ENCODE peak calls at places on chromosomes 5 and 9, in five cellular contexts. G is glutamatergic neuron; Y is activated CD4-positive, CD25-positive, alpha-beta regulatory T cell treated with anti-CD3 and anti-CD28 coated beads, Interleukin-2, amount 50 U/mL, for 16 hours; R is ELF-1; B is T-cell. L is an unnamed sample.

GRCh38 chr5:145221416-145221815 is 613.7 kb downstream of the PRELID2 start:
- DNase-seq in R (no peak), Y (no peak), B (no peak), G (no peak), L (no peak)

GRCh38 chr5:32057157-32058096 is 116.7 kb downstream of the GOLPH3 start:
- DNase-seq in G (no peak), Y (no peak), R (no peak), B (no peak), L (no peak)

GRCh38 chr9:120711354-120711753 is 2.9 kb downstream of the MEGF9 start:
- DNase-seq in Y (no peak), R (no peak), G (no peak), B (no peak), L (no peak)

GRCh38 chr5:119420173-119420572 is 32.1 kb upstream of the HSD17B4 start:
- DNase-seq in G (no peak), Y (no peak), R (peak; percentile 79), B (no peak), L (no peak)

GRCh38 chr9:95055851-95056551 is 261.5 kb downstream of the FANCC start:
- DNase-seq in R (no peak), G (no peak), B (no peak), Y (no peak), L (no peak)

GRCh38 chr5:107389769-107390168 is 281.0 kb downstream of the EFNA5 start:
- DNase-seq in G (no peak), B (no peak), Y (no peak), R (no peak), L (no peak)

GRCh38 chr5:127766556-127767335 is 63.6 kb downstream of the CCDC192 start:
- DNase-seq in G (no peak), B (no peak), R (no peak), Y (no peak), L (no peak)

GRCh38 chr9:83220737-83221136 is 157.8 kb upstream of the RASEF start:
- DNase-seq in R (no peak), Y (no peak), B (no peak), G (no peak), L (no peak)

GRCh38 chr5:454936-455335 is 12.0 kb downstream of the EXOC3 start:
- DNase-seq in R (no peak), Y (no peak), B (no peak), G (peak; percentile 5), L (no peak)